ENCODE peak calls at places on chromosome 5, in six cellular contexts. T is foreskin fibroblast, I is WERI-Rb-1, X is colonic mucosa, D is left ventricle myocardium inferior, H is tibial nerve. R is an unnamed sample.

GRCh38 chr5:179225387-179225786 is 119.9 kb downstream of the ADAMTS2 start:
- DNase-seq in X (no peak), D (no peak), H (no peak), I (no peak), T (no peak), R (no peak)

GRCh38 chr5:177027665-177028064 is 5.2 kb downstream of the ZNF346 start:
- DNase-seq in X (no peak), D (no peak), I (no peak), H (no peak), T (no peak), R (no peak)

GRCh38 chr5:16869821-16870796 is 66.0 kb downstream of the MYO10 start:
- DNase-seq in X (no peak), I (no peak), D (no peak), T (peak), H (no peak), R (no peak)

GRCh38 chr5:90613918-90614504 is 55.4 kb downstream of the ADGRV1 start:
- DNase-seq in X (no peak), H (no peak), T (no peak), I (no peak), D (no peak), R (no peak)

GRCh38 chr5:14143843-14144585 is 872 bp downstream of the TRIO start:
- DNase-seq in X (peak), H (no peak), I (peak), D (peak), T (peak), R (no peak)

GRCh38 chr5:115497200-115497599 is 47.4 kb downstream of the FEM1C start:
- DNase-seq in T (no peak), D (no peak), X (no peak), I (no peak), H (no peak), R (no peak)

GRCh38 chr5:55533806-55534435 is 843 bp downstream of the PLPP1 start:
- DNase-seq in H (no peak), X (peak), D (no peak), T (peak), I (no peak), R (no peak)

GRCh38 chr5:12876541-12877298 is 972.5 kb upstream of the CTNND2 start:
- DNase-seq in X (no peak), D (no peak), T (no peak), I (no peak), H (no peak), R (no peak)

GRCh38 chr5:9046756-9047481 is 499.0 kb downstream of the SEMA5A start:
- DNase-seq in I (no peak), T (peak), H (no peak), X (no peak), D (no peak), R (peak)

GRCh38 chr5:54900906-54901725 is 84.3 kb downstream of the ESM1 start:
- DNase-seq in H (no peak), D (no peak), T (peak), I (no peak), X (peak), R (no peak)

GRCh38 chr5:172713113-172713808 is 57.7 kb downstream of the DUSP1 start:
- DNase-seq in X (peak), H (no peak), D (peak), I (peak), T (peak), R (no peak)
- TF ChIP-seq CTCF in X (peak), H (peak), D (peak), I (peak), T (peak), R (peak)

GRCh38 chr5:137245438-137245837 is 253.7 kb downstream of the SPOCK1 start:
- DNase-seq in X (no peak), I (no peak), H (no peak), D (no peak), T (no peak), R (no peak)
- TF ChIP-seq CTCF in X (no peak), I (no peak), H (no peak), D (no peak), T (no peak), R (no peak)

DNA sequence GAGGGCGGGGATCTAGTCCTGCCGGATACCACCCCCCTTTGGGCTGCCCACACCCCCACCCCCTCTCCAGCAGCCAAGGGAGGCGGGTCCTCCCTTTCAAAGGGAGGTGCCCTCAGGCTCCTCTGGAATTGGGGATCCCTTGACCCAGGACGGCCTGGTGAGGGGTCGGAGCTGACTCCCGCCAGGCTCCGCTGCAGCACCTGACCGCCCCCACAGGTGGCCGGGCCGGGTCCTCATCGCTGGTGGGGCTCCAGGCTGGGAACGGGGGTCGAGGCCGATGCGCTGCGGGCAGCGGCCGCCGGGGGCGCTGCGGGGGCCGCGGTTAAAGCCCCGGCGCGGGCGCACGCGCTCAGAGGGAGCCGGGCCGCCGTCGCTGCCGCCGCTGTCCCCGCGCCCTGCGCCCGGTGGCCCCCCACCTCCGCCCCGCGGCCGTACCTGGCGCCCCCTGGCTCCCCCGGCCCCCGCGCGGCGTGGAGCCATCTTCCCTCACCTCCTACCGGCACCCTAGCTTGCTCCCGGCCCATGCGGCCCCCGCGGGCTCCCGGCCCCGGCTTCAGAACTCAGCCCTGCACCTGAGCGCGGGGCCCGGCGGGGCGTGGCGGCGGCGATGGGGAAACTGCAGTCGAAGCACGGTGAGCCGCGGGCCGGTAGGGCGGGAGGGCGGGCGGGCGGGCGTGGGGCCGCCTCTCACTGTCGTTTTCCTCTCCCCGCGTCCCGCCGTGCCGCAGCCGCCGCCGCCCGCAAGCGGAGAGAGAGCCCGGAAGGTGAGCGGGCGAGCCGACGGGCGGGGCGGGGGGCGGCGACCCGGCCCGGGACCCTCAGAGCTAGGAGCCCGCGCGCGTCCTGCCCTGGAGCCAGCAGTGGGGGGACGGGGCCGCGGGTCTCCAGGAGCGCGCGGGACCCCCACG is at the start of gene NKD2:
- DNase-seq in D (peak), X (peak), I (peak), H (peak), T (peak), R (no peak)
- TF ChIP-seq CTCF in D (peak), X (peak), I (peak), H (peak), T (peak), R (peak)

DNA sequence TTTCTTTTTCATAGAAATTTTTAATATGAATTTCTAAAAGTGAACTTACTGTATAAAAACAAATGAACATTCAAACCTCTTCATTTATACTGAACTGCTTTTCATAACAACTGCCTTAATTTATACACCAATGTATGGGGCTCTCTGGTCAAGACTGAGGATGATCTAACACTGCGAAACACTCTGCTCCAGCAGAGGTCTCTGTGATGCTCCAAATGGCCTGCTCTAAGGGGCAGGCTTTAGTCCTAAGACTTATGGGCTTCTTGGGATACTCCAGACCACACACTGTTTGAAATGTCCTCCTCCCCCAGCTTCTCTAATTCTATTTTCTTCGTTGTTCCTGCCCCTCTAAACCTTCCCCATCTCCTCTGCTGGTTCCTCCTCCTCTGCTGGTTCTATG is 58.5 kb downstream of the LIFR start:
- DNase-seq in T (peak), I (peak), D (no peak), H (no peak), X (no peak), R (no peak)
- TF ChIP-seq CTCF in T (peak), I (peak), D (peak), H (no peak), X (no peak), R (peak)

DNA sequence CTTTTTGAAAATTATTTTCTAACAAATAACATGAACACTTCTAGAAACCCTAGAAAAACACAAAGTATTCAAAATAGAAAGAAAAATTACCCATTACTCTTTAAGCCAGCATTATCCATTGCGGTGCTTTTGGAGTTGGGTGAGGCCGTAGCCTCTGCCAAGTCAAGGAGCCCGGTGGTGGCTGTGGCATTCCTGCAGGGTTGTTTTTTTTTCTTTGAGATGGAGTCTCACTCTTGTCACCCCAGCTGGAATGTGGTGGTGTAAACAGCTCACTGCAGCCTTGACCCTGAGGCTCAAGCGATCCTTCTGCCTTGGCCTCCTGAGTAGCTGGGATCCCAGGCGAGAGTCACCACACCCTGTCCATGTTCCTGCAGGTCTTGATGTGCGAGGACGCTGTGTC is 8.2 kb upstream of the AHRR start:
- DNase-seq in T (no peak), I (no peak), D (no peak), X (no peak), H (no peak), R (no peak)
- TF ChIP-seq CTCF in T (no peak), I (no peak), D (no peak), X (no peak), H (no peak), R (no peak)

DNA sequence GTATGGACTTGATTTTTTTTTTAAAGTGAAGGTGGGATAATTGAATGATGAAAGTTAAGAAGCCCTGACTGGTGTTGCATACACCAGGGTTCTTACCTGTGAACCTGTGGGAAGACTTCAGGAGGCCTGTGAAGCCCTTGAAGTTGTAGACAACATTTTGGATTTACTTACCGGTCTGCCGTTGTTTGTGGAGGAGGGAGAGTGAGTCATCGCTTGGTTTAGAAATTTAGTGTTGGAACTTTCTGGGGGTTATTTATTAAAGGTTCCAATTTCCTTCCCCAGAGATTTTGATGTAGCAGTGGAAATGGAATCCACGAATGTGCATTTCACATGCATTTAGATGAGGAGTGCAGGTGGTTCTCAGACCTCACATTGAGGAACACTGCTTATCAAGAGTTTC is 49.6 kb downstream of the ARHGAP26 start:
- DNase-seq in H (no peak), X (no peak), T (peak), I (no peak), D (no peak), R (no peak)
- TF ChIP-seq CTCF in H (no peak), X (no peak), T (no peak), I (no peak), D (no peak), R (no peak)

GRCh38 chr5:7388553-7388952 is 7.4 kb upstream of the ADCY2 start:
- DNase-seq in T (no peak), H (no peak), I (peak), X (no peak), D (no peak), R (no peak)

GRCh38 chr5:7391688-7392400 is 4.1 kb upstream of the ADCY2 start:
- DNase-seq in T (no peak), X (peak), D (no peak), I (peak), H (no peak), R (no peak)

GRCh38 chr5:7393921-7394799 is 1.8 kb upstream of the ADCY2 start:
- DNase-seq in D (no peak), T (no peak), X (no peak), H (no peak), I (peak), R (no peak)

GRCh38 chr5:7392401-7393024 is 3.4 kb upstream of the ADCY2 start:
- DNase-seq in H (no peak), T (peak), I (no peak), X (peak), D (no peak), R (peak)

GRCh38 chr5:7391215-7391614 is 4.7 kb upstream of the ADCY2 start:
- DNase-seq in X (no peak), I (peak), D (no peak), T (no peak), H (no peak), R (no peak)
- TF ChIP-seq CTCF in X (peak), I (peak), D (no peak), T (no peak), H (no peak), R (no peak)

GRCh38 chr5:175654807-175655206 is 3.1 kb upstream of the HRH2 start:
- DNase-seq in D (no peak), I (no peak), T (no peak), X (no peak), H (no peak), R (no peak)
- TF ChIP-seq CTCF in D (no peak), I (no peak), T (no peak), X (no peak), H (no peak), R (no peak)